ENCODE peak calls at places on chromosome 21, in six cellular contexts. N is endothelial cell of umbilical vein, F is kidney epithelial cell, J is G401, Z is HEK293T, X is MCF 10A. E is an unnamed sample.

GRCh38 chr21:17745086-17745485 is 74.1 kb downstream of the C21orf91 start:
- DNase-seq in X (no peak), J (no peak), N (no peak), F (no peak), Z (no peak), E (no peak)

GRCh38 chr21:31248598-31248997 is 95.5 kb downstream of the TIAM1 start:
- DNase-seq in N (no peak), Z (no peak), X (peak; percentile 77), J (no peak), F (peak; percentile 65), E (peak; percentile 54)

GRCh38 chr21:45381865-45382697 is 22.9 kb upstream of the COL18A1 start:
- DNase-seq in Z (no peak), X (no peak), F (no peak), J (no peak), N (no peak), E (no peak)

GRCh38 chr21:44519346-44520325 is 20.4 kb downstream of the KRTAP10-1 start:
- DNase-seq in F (no peak), X (no peak), J (no peak), N (no peak), Z (no peak), E (no peak)

GRCh38 chr21:32094792-32095191 is 184.1 kb downstream of the MIS18A start:
- DNase-seq in X (peak; percentile 26), F (no peak), N (peak; percentile 20), J (no peak), Z (no peak), E (no peak)

GRCh38 chr21:15514073-15514946 is 215.5 kb upstream of the USP25 start:
- DNase-seq in X (no peak), J (no peak), F (no peak), N (no peak), Z (no peak), E (no peak)

GRCh38 chr21:32252136-32252535 is 26.7 kb downstream of the MIS18A start:
- DNase-seq in X (no peak), N (no peak), F (no peak), J (no peak), Z (no peak), E (no peak)

GRCh38 chr21:36330904-36331303 is 10.9 kb downstream of the MORC3 start:
- DNase-seq in J (peak; percentile 69), X (peak; percentile 67), N (peak; percentile 64), Z (peak; percentile 65), F (no peak), E (no peak)

GRCh38 chr21:14763695-14764064 is 217.6 kb upstream of the SAMSN1 start:
- DNase-seq in Z (no peak), J (no peak), F (no peak), X (no peak), N (no peak), E (no peak)

GRCh38 chr21:43355196-43355924 is 71.6 kb downstream of the SIK1 start:
- DNase-seq in N (no peak), X (no peak), Z (no peak), J (peak; percentile 37), F (no peak), E (no peak)

GRCh38 chr21:23639726-23640125 is 1967.6 kb downstream of the MRPL39 start:
- DNase-seq in N (no peak), X (peak; percentile 52), J (no peak), Z (no peak), F (no peak), E (peak; percentile 0)

GRCh38 chr21:36916718-36917117 is 49.8 kb downstream of the HLCS start:
- DNase-seq in X (no peak), Z (no peak), J (no peak), N (no peak), F (no peak), E (no peak)

GRCh38 chr21:44988607-44989537 is 49.0 kb downstream of the SLX9 start:
- DNase-seq in N (no peak), J (no peak), Z (no peak), X (no peak), F (no peak), E (no peak)

GRCh38 chr21:29712818-29713217 is 227.0 kb downstream of the GRIK1 start:
- DNase-seq in Z (no peak), X (no peak), F (no peak), J (no peak), N (no peak), E (no peak)

GRCh38 chr21:32414579-32415358 is 2.3 kb downstream of the EVA1C start:
- DNase-seq in J (peak; percentile 35), F (no peak), Z (no peak), X (peak; percentile 58), N (peak; percentile 75), E (peak; percentile 28)

GRCh38 chr21:25895565-25896205 is 160.9 kb downstream of the GABPA start:
- DNase-seq in J (peak; percentile 77), F (no peak), N (peak; percentile 70), X (peak; percentile 55), Z (no peak), E (no peak)

GRCh38 chr21:41460578-41461527 is 34.8 kb downstream of the MX1 start:
- DNase-seq in Z (peak; percentile 75), F (no peak), X (peak; percentile 57), N (peak; percentile 56), J (peak; percentile 18), E (peak; percentile 55)

GRCh38 chr21:46667191-46667734 is 31.8 kb downstream of the PRMT2 start:
- DNase-seq in Z (no peak), J (no peak), N (peak; percentile 21), F (no peak), X (peak; percentile 41), E (peak; percentile 63)

GRCh38 chr21:31656199-31657095 is 3.0 kb upstream of the SOD1 start:
- DNase-seq in J (no peak), Z (no peak), N (no peak), X (peak; percentile 67), F (no peak), E (peak; percentile 33)

GRCh38 chr21:34552324-34553198 is 40.6 kb upstream of the KCNE1 start:
- DNase-seq in F (no peak), X (no peak), Z (no peak), N (no peak), J (no peak), E (no peak)

GRCh38 chr21:45248893-45249381 is 38.8 kb downstream of the POFUT2 start:
- DNase-seq in F (no peak), J (peak; percentile 40), N (no peak), Z (no peak), X (peak; percentile 6), E (no peak)

GRCh38 chr21:39681845-39682244 is 63.1 kb upstream of the IGSF5 start:
- DNase-seq in X (peak; percentile 51), F (peak; percentile 63), N (no peak), Z (no peak), J (no peak), E (peak; percentile 69)

GRCh38 chr21:42787613-42788012 is 91.7 kb downstream of the WDR4 start:
- DNase-seq in Z (no peak), X (no peak), J (no peak), F (no peak), N (no peak), E (no peak)

GRCh38 chr21:15894596-15894995 is 164.8 kb downstream of the USP25 start:
- DNase-seq in J (peak; percentile 21), Z (no peak), X (no peak), N (peak; percentile 36), F (no peak), E (no peak)

GRCh38 chr21:42513985-42514882 is 582 bp downstream of the SLC37A1 start:
- DNase-seq in F (no peak), J (peak; percentile 32), Z (peak; percentile 58), N (peak; percentile 22), X (peak; percentile 39), E (peak; percentile 22)

GRCh38 chr21:42095581-42095980 is 24.5 kb downstream of the UMODL1 start:
- DNase-seq in N (no peak), F (no peak), J (no peak), Z (no peak), X (no peak), E (no peak)

GRCh38 chr21:45348591-45349327 is 56.2 kb upstream of the COL18A1 start:
- DNase-seq in F (no peak), X (no peak), N (no peak), J (no peak), Z (no peak), E (no peak)

GRCh38 chr21:14438204-14438603 is 55.3 kb upstream of the HSPA13 start:
- DNase-seq in F (no peak), X (peak; percentile 25), Z (no peak), N (no peak), J (no peak), E (no peak)

GRCh38 chr21:31130821-31131220 is 92.5 kb upstream of the KRTAP19-8 start:
- DNase-seq in F (no peak), Z (no peak), X (no peak), N (no peak), J (no peak), E (no peak)

GRCh38 chr21:27700974-27701614 is 734.2 kb upstream of the ADAMTS5 start:
- DNase-seq in J (peak; percentile 85), X (peak; percentile 88), N (peak; percentile 81), Z (peak; percentile 72), F (peak; percentile 45), E (peak; percentile 58)

GRCh38 chr21:37270576-37271365 is 3.6 kb upstream of the VPS26C start:
- DNase-seq in J (no peak), N (no peak), Z (no peak), F (no peak), X (no peak), E (no peak)

GRCh38 chr21:29696947-29697346 is 242.8 kb downstream of the GRIK1 start:
- DNase-seq in N (no peak), X (no peak), F (no peak), Z (no peak), J (no peak), E (no peak)

GRCh38 chr21:14273736-14274538 is 58.0 kb downstream of the RBM11 start:
- DNase-seq in J (peak; percentile 50), X (no peak), N (no peak), F (no peak), Z (no peak), E (no peak)

GRCh38 chr21:43884861-43885370 is 19.9 kb downstream of the AGPAT3 start:
- DNase-seq in Z (no peak), X (no peak), N (no peak), J (no peak), F (no peak), E (no peak)